ENCODE peak calls at places on chromosomes 5 and 9, in eight cellular contexts. F is cardiac muscle cell; O is Right ventricle myocardium inferior; K is activated T-cell treated with anti-CD3 and anti-CD28 coated beads for 48 hours; N is CD4-positive, alpha-beta T cell; Z is hippocampal formation; P is Panc1; U is activated naive CD4-positive, alpha-beta T cell treated with anti-CD3 and anti-CD28 coated beads for 36 hours. V is an unnamed sample.

GRCh38 chr5:135504376-135504775 is 31.4 kb downstream of the NEUROG1 start:
- DNase-seq in F (no peak), O (no peak), K (no peak), N (no peak), Z (no peak), P (no peak), U (no peak), V (no peak)

GRCh38 chr9:108933641-108934322 is at the start of gene ELP1:
- DNase-seq in F (peak; percentile 96), O (peak; percentile 97), K (peak; percentile 90), N (peak; percentile 83), Z (peak; percentile 84), P (peak; percentile 22), U (peak; percentile 94), V (peak; percentile 91)

GRCh38 chr5:2569774-2570542 is 181.5 kb downstream of the IRX2 start:
- DNase-seq in F (no peak), O (no peak), K (no peak), N (no peak), Z (no peak), P (no peak), U (no peak), V (no peak)

GRCh38 chr5:157511656-157512644 is 51.9 kb downstream of the NIPAL4 start:
- DNase-seq in F (peak; percentile 98), O (peak; percentile 95), K (peak; percentile 23), N (peak; percentile 12), Z (peak; percentile 46), P (peak; percentile 78), U (peak; percentile 51), V (peak; percentile 62)

GRCh38 chr9:35108946-35109575 is 6.1 kb upstream of the STOML2 start:
- DNase-seq in F (no peak), O (no peak), K (no peak), N (no peak), Z (no peak), P (no peak), U (no peak), V (no peak)

GRCh38 chr9:127130661-127131538 is 8.5 kb upstream of the ANGPTL2 start:
- DNase-seq in F (peak; percentile 95), O (peak; percentile 78), K (no peak), N (no peak), Z (peak; percentile 66), P (no peak), U (no peak), V (no peak)

GRCh38 chr9:17380126-17380861 is 198.6 kb upstream of the SH3GL2 start:
- DNase-seq in F (no peak), O (no peak), K (no peak), N (no peak), Z (no peak), P (no peak), U (no peak), V (no peak)

GRCh38 chr5:9421823-9422354 is 124.0 kb downstream of the SEMA5A start:
- DNase-seq in F (peak; percentile 21), O (no peak), K (no peak), N (no peak), Z (no peak), P (no peak), U (no peak), V (no peak)

GRCh38 chr5:23013395-23013994 is 160.4 kb upstream of the CDH12 start:
- DNase-seq in F (no peak), O (no peak), K (no peak), N (no peak), Z (no peak), P (no peak), U (no peak), V (no peak)

GRCh38 chr5:65076251-65076869 is 307.6 kb downstream of the CWC27 start:
- DNase-seq in F (peak; percentile 96), O (no peak), K (peak; percentile 27), N (peak; percentile 4), Z (no peak), P (no peak), U (peak; percentile 65), V (peak; percentile 69)

GRCh38 chr9:77011973-77012817 is 7.3 kb upstream of the FOXB2 start:
- DNase-seq in F (peak; percentile 65), O (no peak), K (peak; percentile 70), N (peak; percentile 35), Z (no peak), P (no peak), U (peak; percentile 84), V (no peak)

GRCh38 chr5:848671-849111 is 2.1 kb downstream of the ZDHHC11 start:
- DNase-seq in F (no peak), O (peak; percentile 49), K (no peak), N (no peak), Z (no peak), P (no peak), U (no peak), V (no peak)

GRCh38 chr5:4947106-4947505 is 193.0 kb upstream of the ADAMTS16 start:
- DNase-seq in F (no peak), O (no peak), K (no peak), N (no peak), Z (no peak), P (no peak), U (no peak), V (no peak)

GRCh38 chr9:4073371-4073770 is 226.5 kb downstream of the GLIS3 start:
- DNase-seq in F (no peak), O (no peak), K (no peak), N (no peak), Z (no peak), P (peak; percentile 2), U (no peak), V (peak; percentile 0)

GRCh38 chr9:134549336-134549735 is 92.3 kb upstream of the COL5A1 start:
- DNase-seq in F (no peak), O (no peak), K (no peak), N (no peak), Z (no peak), P (no peak), U (no peak), V (no peak)

GRCh38 chr5:173916233-173916632 is 28.1 kb downstream of the CPEB4 start:
- DNase-seq in F (no peak), O (no peak), K (no peak), N (no peak), Z (no peak), P (no peak), U (no peak), V (no peak)

GRCh38 chr5:58136416-58136815 is 323.5 kb downstream of the PLK2 start:
- DNase-seq in F (no peak), O (no peak), K (no peak), N (no peak), Z (no peak), P (no peak), U (no peak), V (no peak)

V was measured in SW 1271.